ENCODE peak calls at places on chromosome 1, in seven cellular contexts. I is transverse colon, Y is ovary, O is stomach, T is tibial nerve, L is GM12878, F is esophagus muscularis mucosa. B is an unnamed sample.

GRCh38 chr1:54275349-54275748 is 75.4 kb downstream of the MRPL37 start:
- DNase-seq in I (peak), Y (peak), O (peak), T (peak), L (no peak), F (peak), B (peak)

GRCh38 chr1:17075470-17076255 is 21.8 kb upstream of the SDHB start:
- DNase-seq in I (no peak), Y (no peak), O (no peak), T (no peak), L (no peak), F (no peak), B (no peak)

GRCh38 chr1:214857716-214858115 is 224.8 kb upstream of the KCNK2 start:
- DNase-seq in I (no peak), Y (no peak), O (no peak), T (no peak), L (no peak), F (no peak), B (no peak)

GRCh38 chr1:89999208-89999607 is 4.3 kb downstream of the ZNF326 start:
- DNase-seq in I (no peak), Y (no peak), O (no peak), T (no peak), L (no peak), F (no peak), B (no peak)

GRCh38 chr1:25715888-25716287 is 84.1 kb upstream of the SELENON start:
- DNase-seq in I (no peak), Y (no peak), O (no peak), T (no peak), L (no peak), F (no peak), B (no peak)

GRCh38 chr1:12452262-12452661 is 165.7 kb downstream of the DHRS3 start:
- DNase-seq in I (no peak), Y (no peak), O (no peak), T (no peak), L (no peak), F (no peak), B (no peak)

GRCh38 chr1:173475564-173476196 is 1.5 kb upstream of the PRDX6 start:
- DNase-seq in I (peak), Y (no peak), O (no peak), T (no peak), L (no peak), F (no peak), B (no peak)

GRCh38 chr1:60895167-60896124 is 186.9 kb upstream of the NFIA start:
- DNase-seq in I (no peak), Y (no peak), O (no peak), T (no peak), L (no peak), F (no peak), B (no peak)

GRCh38 chr1:25959626-25960025 is 38.2 kb downstream of the PAFAH2 start:
- DNase-seq in I (no peak), Y (no peak), O (no peak), T (no peak), L (no peak), F (no peak), B (no peak)

GRCh38 chr1:41501581-41501980 is 17.1 kb upstream of the EDN2 start:
- DNase-seq in I (peak), Y (no peak), O (peak), T (no peak), L (no peak), F (no peak), B (no peak)

GRCh38 chr1:10904396-10905358 is 107.8 kb upstream of the TARDBP start:
- DNase-seq in I (no peak), Y (no peak), O (no peak), T (no peak), L (no peak), F (no peak), B (peak)

GRCh38 chr1:206556047-206556747 is 48.9 kb downstream of the RASSF5 start:
- DNase-seq in I (no peak), Y (no peak), O (no peak), T (no peak), L (no peak), F (no peak), B (no peak)

GRCh38 chr1:166925791-166926483 is 49.4 kb downstream of the ILDR2 start:
- DNase-seq in I (no peak), Y (no peak), O (no peak), T (no peak), L (no peak), F (no peak), B (no peak)

DNA sequence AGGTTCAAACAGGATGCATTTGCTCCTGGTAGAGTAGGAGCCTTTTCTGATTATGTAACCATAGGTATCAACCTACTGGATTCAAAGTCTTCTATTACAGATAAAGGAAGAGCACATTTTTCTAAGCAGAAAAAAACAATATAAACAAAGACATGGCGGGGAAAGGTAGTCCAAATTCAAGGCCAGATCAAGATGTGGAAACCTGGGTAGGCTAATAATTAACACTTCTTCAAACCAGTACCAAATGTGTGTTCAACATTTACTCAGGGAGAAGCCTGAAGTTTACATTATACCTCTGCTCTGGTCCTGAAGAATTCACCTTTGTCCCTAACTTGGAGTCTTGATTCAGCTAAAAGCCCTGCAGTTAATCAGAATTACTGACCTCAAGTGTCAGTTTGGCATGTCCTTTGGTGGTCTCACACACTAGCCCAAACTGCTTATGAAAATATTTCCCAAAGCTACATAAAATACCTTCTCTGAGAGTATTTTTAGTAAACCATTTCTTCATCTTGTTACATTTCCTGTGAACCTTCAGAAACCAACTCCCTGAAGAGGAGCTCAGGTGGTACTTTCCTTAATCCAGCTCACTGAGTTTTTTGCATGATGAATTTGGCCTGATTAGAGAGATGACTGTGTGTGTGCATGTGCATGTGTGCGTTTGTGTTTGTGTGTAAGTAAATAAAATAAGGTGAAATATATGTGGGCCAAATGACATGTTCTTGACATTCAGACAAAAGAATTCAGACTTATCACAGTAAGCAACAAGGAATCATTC is 70.2 kb downstream of the TOR3A start:
- DNase-seq in I (no peak), Y (no peak), O (no peak), T (no peak), L (peak), F (no peak), B (no peak)
- TF ChIP-seq EP300 in I (no peak), Y (no peak), O (no peak), T (no peak), L (no peak), F (no peak), B (no peak)

GRCh38 chr1:211281322-211282022 is 22.3 kb downstream of the RCOR3 start:
- DNase-seq in I (no peak), Y (no peak), O (no peak), T (no peak), L (no peak), F (no peak), B (no peak)

GRCh38 chr1:211287218-211287617 is 28.1 kb downstream of the RCOR3 start:
- DNase-seq in I (no peak), Y (no peak), O (no peak), T (no peak), L (no peak), F (no peak), B (no peak)

GRCh38 chr1:211280910-211281309 is 21.7 kb downstream of the RCOR3 start:
- DNase-seq in I (no peak), Y (no peak), O (no peak), T (no peak), L (no peak), F (no peak), B (no peak)

GRCh38 chr1:211282023-211282373 is 22.8 kb downstream of the RCOR3 start:
- DNase-seq in I (no peak), Y (no peak), O (no peak), T (no peak), L (no peak), F (no peak), B (no peak)

GRCh38 chr1:211285196-211285595 is 26.0 kb downstream of the RCOR3 start:
- DNase-seq in I (no peak), Y (no peak), O (no peak), T (no peak), L (no peak), F (no peak), B (no peak)
- H3K27ac ChIP-seq in I (no peak), Y (no peak), O (no peak), T (no peak), L (no peak), F (no peak), B (no peak)

DNA sequence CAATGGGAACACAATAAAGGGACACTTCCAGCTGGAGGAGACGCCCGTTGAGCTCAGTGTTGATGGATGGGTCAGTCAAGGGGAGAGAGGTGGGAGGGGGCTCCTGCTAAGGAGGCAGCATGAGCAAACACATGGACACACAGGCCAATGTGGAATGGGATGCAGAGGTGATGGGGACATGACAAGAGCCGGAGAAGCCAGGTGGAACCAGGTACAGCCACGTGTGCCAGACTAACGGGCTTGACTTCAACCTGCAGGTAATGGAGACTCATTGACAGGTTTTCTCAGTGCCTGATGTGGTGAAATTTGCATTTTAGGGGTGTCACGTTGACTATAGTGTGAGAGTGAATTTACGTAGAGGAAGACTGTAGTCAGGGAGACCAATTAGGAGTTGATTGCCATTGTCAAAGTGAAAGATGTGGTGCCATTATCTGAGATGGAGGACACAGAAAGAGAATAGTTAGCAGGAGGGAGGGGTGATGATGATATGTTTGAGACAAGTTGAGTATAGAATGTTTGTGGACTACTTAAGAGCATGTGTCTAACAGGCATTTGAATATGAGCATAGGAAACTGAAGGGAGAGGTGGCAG is 48.7 kb upstream of the ATP2B4 start:
- DNase-seq in I (no peak), Y (no peak), O (no peak), T (no peak), L (no peak), F (no peak), B (no peak)
- TF ChIP-seq EP300 in I (no peak), Y (no peak), O (no peak), T (no peak), L (no peak), F (no peak), B (no peak)

GRCh38 chr1:34865981-34866761 is 6.6 kb upstream of the SMIM12 start:
- DNase-seq in I (peak), Y (peak), O (peak), T (peak), L (peak), F (peak), B (peak)
- H3K27ac ChIP-seq in I (peak), Y (peak), O (peak), T (peak), L (peak), F (peak), B (peak)

DNA sequence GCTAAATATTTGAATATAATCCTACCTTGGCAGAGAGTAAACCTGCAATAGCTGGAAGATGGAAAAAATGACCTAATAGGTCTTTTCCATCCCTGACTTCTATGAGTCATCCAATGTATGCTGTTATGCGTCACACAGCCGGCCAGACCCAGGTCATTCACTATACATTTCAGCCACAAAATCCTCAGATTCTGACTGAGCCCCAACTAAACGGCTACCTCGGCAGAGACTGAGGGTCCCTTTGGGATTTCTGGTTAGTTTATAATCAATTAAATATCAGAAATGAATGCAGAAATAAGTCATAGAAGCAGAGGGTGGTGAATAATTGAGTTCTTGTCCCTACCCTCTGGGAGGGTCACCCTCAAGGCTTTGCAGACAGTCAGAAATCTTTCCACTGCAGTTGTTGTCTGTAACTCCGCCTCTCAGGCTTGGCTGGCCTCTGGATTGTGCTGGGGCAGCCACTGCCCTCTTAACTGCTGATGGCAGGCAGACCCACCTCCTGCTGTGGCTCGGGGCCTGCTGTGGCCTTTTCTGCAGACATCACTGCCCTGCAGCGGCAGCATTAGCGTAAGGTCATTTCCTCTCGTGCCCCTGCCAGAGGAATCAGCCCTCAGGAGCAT is 240.5 kb downstream of the TGFB2 start:
- DNase-seq in I (no peak), Y (no peak), O (no peak), T (no peak), L (no peak), F (no peak), B (no peak)
- TF ChIP-seq EP300 in I (no peak), Y (no peak), O (no peak), T (no peak), L (no peak), F (no peak), B (no peak)